ENCODE peak calls at places on chromosomes 7 and 10, in five cellular contexts. One of them, this sample, is unnamed.

GRCh38 chr10:70778267-70778924 is 6.8 kb downstream of the TBATA start:
- DNase-seq in bronchial epithelial cell: no peak
- DNase-seq in AG04450: no peak
- DNase-seq in lower leg skin: no peak
- DNase-seq in BJ: no peak
- DNase-seq in this sample: no peak

GRCh38 chr10:87837445-87837844 is 19.4 kb upstream of the ATAD1 start:
- DNase-seq in BJ: no peak
- DNase-seq in bronchial epithelial cell: no peak
- DNase-seq in AG04450: no peak
- DNase-seq in lower leg skin: no peak
- DNase-seq in this sample: no peak

GRCh38 chr10:104472957-104473745 is 119.5 kb downstream of the CFAP58 start:
- DNase-seq in bronchial epithelial cell: peak; percentile 42
- DNase-seq in BJ: no peak
- DNase-seq in lower leg skin: no peak
- DNase-seq in AG04450: no peak
- DNase-seq in this sample: no peak

GRCh38 chr7:6675807-6676405 is 30.8 kb downstream of the ZNF12 start:
- DNase-seq in bronchial epithelial cell: no peak
- DNase-seq in BJ: no peak
- DNase-seq in lower leg skin: no peak
- DNase-seq in AG04450: no peak
- DNase-seq in this sample: no peak

GRCh38 chr7:46449743-46450142 is 528.7 kb upstream of the IGFBP3 start:
- DNase-seq in bronchial epithelial cell: peak; percentile 52
- DNase-seq in BJ: no peak
- DNase-seq in lower leg skin: no peak
- DNase-seq in AG04450: no peak
- DNase-seq in this sample: no peak

GRCh38 chr7:65216469-65216868 is 157.2 kb upstream of the ZNF92 start:
- DNase-seq in bronchial epithelial cell: peak; percentile 44
- DNase-seq in BJ: no peak
- DNase-seq in AG04450: no peak
- DNase-seq in lower leg skin: peak; percentile 24
- DNase-seq in this sample: peak; percentile 9

GRCh38 chr10:36441557-36441956 is 683.8 kb upstream of the ANKRD30A start:
- DNase-seq in BJ: no peak
- DNase-seq in bronchial epithelial cell: peak; percentile 35
- DNase-seq in AG04450: no peak
- DNase-seq in lower leg skin: no peak
- DNase-seq in this sample: no peak

GRCh38 chr10:99403674-99404073 is 26.8 kb downstream of the GOT1 start:
- DNase-seq in bronchial epithelial cell: peak; percentile 71
- DNase-seq in AG04450: no peak
- DNase-seq in lower leg skin: no peak
- DNase-seq in BJ: no peak
- DNase-seq in this sample: no peak

GRCh38 chr10:35822316-35822715 is 180.2 kb upstream of the FZD8 start:
- DNase-seq in BJ: no peak
- DNase-seq in AG04450: no peak
- DNase-seq in lower leg skin: peak; percentile 85
- DNase-seq in bronchial epithelial cell: peak; percentile 82
- DNase-seq in this sample: peak; percentile 44

GRCh38 chr7:75734586-75735047 is 4.1 kb downstream of the HIP1 start:
- DNase-seq in AG04450: no peak
- DNase-seq in bronchial epithelial cell: no peak
- DNase-seq in BJ: no peak
- DNase-seq in lower leg skin: no peak
- DNase-seq in this sample: no peak

GRCh38 chr7:98733036-98733435 is 116.0 kb downstream of the NPTX2 start:
- DNase-seq in lower leg skin: no peak
- DNase-seq in AG04450: no peak
- DNase-seq in BJ: no peak
- DNase-seq in bronchial epithelial cell: peak; percentile 20
- DNase-seq in this sample: no peak

GRCh38 chr10:31999261-31999660 is 57.0 kb downstream of the KIF5B start:
- DNase-seq in lower leg skin: no peak
- DNase-seq in BJ: no peak
- DNase-seq in AG04450: no peak
- DNase-seq in bronchial epithelial cell: no peak
- DNase-seq in this sample: no peak

GRCh38 chr7:100546129-100546867 is 7.3 kb downstream of the AGFG2 start:
- DNase-seq in AG04450: no peak
- DNase-seq in bronchial epithelial cell: peak; percentile 46
- DNase-seq in BJ: no peak
- DNase-seq in lower leg skin: no peak
- DNase-seq in this sample: no peak

GRCh38 chr10:122551450-122551849 is 9.1 kb upstream of the DMBT1 start:
- DNase-seq in bronchial epithelial cell: no peak
- DNase-seq in BJ: no peak
- DNase-seq in lower leg skin: no peak
- DNase-seq in AG04450: no peak
- DNase-seq in this sample: no peak

GRCh38 chr7:131774419-131775220 is 218.2 kb upstream of the PODXL start:
- DNase-seq in lower leg skin: no peak
- DNase-seq in bronchial epithelial cell: peak; percentile 70
- DNase-seq in BJ: no peak
- DNase-seq in AG04450: no peak
- DNase-seq in this sample: no peak

GRCh38 chr7:46256870-46257528 is 335.9 kb upstream of the IGFBP3 start:
- DNase-seq in bronchial epithelial cell: no peak
- DNase-seq in AG04450: no peak
- DNase-seq in lower leg skin: no peak
- DNase-seq in BJ: no peak
- DNase-seq in this sample: peak; percentile 16

GRCh38 chr10:103700436-103700715 is 155.0 kb downstream of the SH3PXD2A start:
- DNase-seq in AG04450: no peak
- DNase-seq in bronchial epithelial cell: no peak
- DNase-seq in BJ: no peak
- DNase-seq in lower leg skin: no peak
- DNase-seq in this sample: no peak

GRCh38 chr7:90766814-90767564 is 170.9 kb downstream of the CDK14 start:
- DNase-seq in BJ: no peak
- DNase-seq in AG04450: peak; percentile 42
- DNase-seq in lower leg skin: no peak
- DNase-seq in bronchial epithelial cell: peak; percentile 57
- DNase-seq in this sample: no peak

GRCh38 chr7:27999829-28000228 is 180.8 kb downstream of the JAZF1 start:
- DNase-seq in bronchial epithelial cell: peak; percentile 10
- DNase-seq in BJ: no peak
- DNase-seq in lower leg skin: no peak
- DNase-seq in AG04450: no peak
- DNase-seq in this sample: no peak

GRCh38 chr7:4549681-4550080 is 132.4 kb upstream of the FOXK1 start:
- DNase-seq in BJ: no peak
- DNase-seq in AG04450: no peak
- DNase-seq in bronchial epithelial cell: no peak
- DNase-seq in lower leg skin: no peak
- DNase-seq in this sample: no peak

GRCh38 chr7:68694656-68695055 is 903.6 kb upstream of the AUTS2 start:
- DNase-seq in bronchial epithelial cell: no peak
- DNase-seq in lower leg skin: no peak
- DNase-seq in AG04450: no peak
- DNase-seq in BJ: no peak
- DNase-seq in this sample: peak; percentile 62

GRCh38 chr7:31067491-31067890 is 15.4 kb downstream of the ADCYAP1R1 start:
- DNase-seq in bronchial epithelial cell: no peak
- DNase-seq in BJ: no peak
- DNase-seq in AG04450: no peak
- DNase-seq in lower leg skin: no peak
- DNase-seq in this sample: no peak

GRCh38 chr7:46226860-46227259 is 305.8 kb upstream of the IGFBP3 start:
- DNase-seq in AG04450: no peak
- DNase-seq in BJ: no peak
- DNase-seq in lower leg skin: no peak
- DNase-seq in bronchial epithelial cell: peak; percentile 23
- DNase-seq in this sample: no peak

GRCh38 chr7:105838273-105839141 is 37.9 kb downstream of the ATXN7L1 start:
- DNase-seq in AG04450: peak; percentile 26
- DNase-seq in bronchial epithelial cell: peak; percentile 21
- DNase-seq in lower leg skin: no peak
- DNase-seq in BJ: no peak
- DNase-seq in this sample: peak; percentile 57

GRCh38 chr7:92833766-92834605 is 2.4 kb downstream of the CDK6 start:
- DNase-seq in BJ: no peak
- DNase-seq in AG04450: no peak
- DNase-seq in lower leg skin: peak; percentile 78
- DNase-seq in bronchial epithelial cell: no peak
- DNase-seq in this sample: no peak

GRCh38 chr7:27873981-27874957 is 134.3 kb downstream of the TAX1BP1 start:
- DNase-seq in AG04450: no peak
- DNase-seq in bronchial epithelial cell: no peak
- DNase-seq in BJ: no peak
- DNase-seq in lower leg skin: peak; percentile 32
- DNase-seq in this sample: no peak

GRCh38 chr10:65090991-65091390 is 1569.8 kb downstream of the REEP3 start:
- DNase-seq in bronchial epithelial cell: no peak
- DNase-seq in lower leg skin: no peak
- DNase-seq in BJ: no peak
- DNase-seq in AG04450: no peak
- DNase-seq in this sample: no peak

GRCh38 chr7:23106491-23106800 is 861 bp downstream of the KLHL7 start:
- DNase-seq in BJ: no peak
- DNase-seq in bronchial epithelial cell: peak; percentile 41
- DNase-seq in lower leg skin: no peak
- DNase-seq in AG04450: no peak
- DNase-seq in this sample: no peak

GRCh38 chr7:148684289-148684688 is 14.4 kb upstream of the CUL1 start:
- DNase-seq in AG04450: no peak
- DNase-seq in lower leg skin: no peak
- DNase-seq in bronchial epithelial cell: no peak
- DNase-seq in BJ: no peak
- DNase-seq in this sample: no peak

GRCh38 chr7:148686312-148686937 is 12.3 kb upstream of the CUL1 start:
- DNase-seq in AG04450: no peak
- DNase-seq in lower leg skin: no peak
- DNase-seq in bronchial epithelial cell: no peak
- DNase-seq in BJ: no peak
- DNase-seq in this sample: no peak

GRCh38 chr7:148688526-148688925 is 10.2 kb upstream of the CUL1 start:
- DNase-seq in BJ: no peak
- DNase-seq in AG04450: no peak
- DNase-seq in bronchial epithelial cell: no peak
- DNase-seq in lower leg skin: no peak
- DNase-seq in this sample: no peak

GRCh38 chr7:148681821-148682220 is 16.9 kb upstream of the CUL1 start:
- DNase-seq in lower leg skin: no peak
- DNase-seq in BJ: no peak
- DNase-seq in AG04450: no peak
- DNase-seq in bronchial epithelial cell: no peak
- DNase-seq in this sample: no peak

DNA sequence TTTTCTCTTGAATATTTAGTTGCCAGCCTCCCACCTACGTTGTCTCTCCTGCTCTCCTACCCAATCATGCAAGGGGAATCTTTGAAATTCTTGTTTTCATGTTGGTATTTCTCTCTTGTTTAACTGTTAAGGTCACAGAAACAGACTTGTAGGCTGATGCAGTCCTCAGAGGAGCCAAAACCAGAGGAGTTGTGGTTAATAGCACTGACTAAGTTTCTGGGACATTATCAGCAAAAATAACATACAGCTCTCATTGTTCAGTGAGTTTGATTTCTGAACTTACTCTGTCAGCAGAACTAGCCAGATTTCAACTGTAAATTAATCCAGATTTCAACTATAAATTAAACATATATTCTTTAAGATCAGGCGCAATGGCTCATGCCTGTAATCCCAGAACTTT is 11.1 kb upstream of the CUL1 start:
- DNase-seq in AG04450: no peak
- DNase-seq in bronchial epithelial cell: no peak
- DNase-seq in BJ: no peak
- DNase-seq in lower leg skin: no peak
- DNase-seq in this sample: no peak
- H3K4me3 ChIP-seq in AG04450: no peak overlapping the region
- H3K4me3 ChIP-seq in bronchial epithelial cell: no peak overlapping the region
- H3K4me3 ChIP-seq in BJ: no peak overlapping the region
- H3K4me3 ChIP-seq in lower leg skin: no peak overlapping the region
- H3K4me3 ChIP-seq in this sample: no peak overlapping the region

GRCh38 chr10:11411926-11412545 is 199.4 kb downstream of the USP6NL start:
- DNase-seq in bronchial epithelial cell: no peak
- DNase-seq in AG04450: no peak
- DNase-seq in lower leg skin: no peak
- DNase-seq in BJ: no peak
- DNase-seq in this sample: no peak
- TF ChIP-seq CTCF in bronchial epithelial cell: no peak
- TF ChIP-seq CTCF in AG04450: peak; percentile 18
- TF ChIP-seq CTCF in lower leg skin: no peak
- TF ChIP-seq CTCF in BJ: no peak
- TF ChIP-seq CTCF in this sample: no peak

DNA sequence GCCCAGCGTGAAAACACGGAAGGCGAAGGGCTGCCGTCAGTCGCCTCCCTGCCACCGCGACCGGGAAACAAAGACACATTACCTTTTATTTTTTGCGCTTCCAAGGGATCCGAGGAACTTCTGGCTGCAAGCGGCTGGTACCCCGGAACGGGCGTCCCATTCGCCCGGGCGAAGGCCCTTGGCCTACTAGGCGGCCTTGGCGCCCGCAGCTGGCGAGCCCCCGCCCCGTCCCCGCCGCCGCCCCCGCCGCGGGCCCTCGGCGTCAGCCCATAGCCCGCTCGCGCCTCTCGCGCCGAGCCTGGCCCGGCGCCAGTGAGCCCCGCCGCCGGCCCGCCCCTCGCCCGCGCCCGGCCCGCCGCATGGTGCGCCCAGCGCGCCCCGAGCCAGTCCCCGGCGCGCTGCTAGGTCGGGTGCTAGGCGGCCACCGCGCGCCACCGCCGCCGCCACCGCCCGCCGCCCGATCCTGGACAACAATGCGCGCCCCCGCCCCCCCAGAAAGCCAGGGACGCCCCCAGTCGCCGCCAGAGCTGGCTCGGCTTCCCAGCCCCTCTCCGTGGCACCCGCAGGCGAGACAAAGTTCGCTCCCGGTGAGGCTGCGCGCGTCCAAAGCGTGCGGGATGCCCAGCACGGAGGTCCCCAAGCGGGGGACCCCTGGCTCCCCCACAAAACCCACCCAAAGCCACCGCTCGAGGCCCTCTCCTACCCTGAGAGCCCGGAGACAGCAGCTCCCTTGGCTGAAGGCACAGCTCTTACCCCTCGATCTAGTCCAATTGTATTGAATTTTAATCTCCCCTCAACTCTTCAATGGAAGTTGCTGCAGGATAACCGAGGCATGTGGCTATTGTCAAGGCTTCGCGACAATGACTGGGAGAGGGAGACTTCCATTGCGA is 305.0 kb downstream of the PRPF18 start:
- DNase-seq in BJ: no peak
- DNase-seq in lower leg skin: no peak
- DNase-seq in bronchial epithelial cell: no peak
- DNase-seq in AG04450: no peak
- DNase-seq in this sample: no peak
- H3K4me3 ChIP-seq in BJ: peak overlapping the region; percentile 56
- H3K4me3 ChIP-seq in lower leg skin: peak overlapping the region; percentile 26
- H3K4me3 ChIP-seq in bronchial epithelial cell: peak overlapping the region; percentile 50
- H3K4me3 ChIP-seq in AG04450: peak overlapping the region; percentile 73
- H3K4me3 ChIP-seq in this sample: peak overlapping the region; percentile 56

GRCh38 chr7:114402866-114403635 is 11.6 kb upstream of the FOXP2 start:
- DNase-seq in bronchial epithelial cell: no peak
- DNase-seq in lower leg skin: no peak
- DNase-seq in BJ: no peak
- DNase-seq in AG04450: no peak
- DNase-seq in this sample: no peak

GRCh38 chr7:114409750-114410149 is 4.9 kb upstream of the FOXP2 start:
- DNase-seq in lower leg skin: no peak
- DNase-seq in BJ: no peak
- DNase-seq in AG04450: no peak
- DNase-seq in bronchial epithelial cell: peak; percentile 71
- DNase-seq in this sample: no peak

GRCh38 chr7:114405427-114405826 is 9.2 kb upstream of the FOXP2 start:
- DNase-seq in AG04450: no peak
- DNase-seq in bronchial epithelial cell: peak; percentile 61
- DNase-seq in BJ: no peak
- DNase-seq in lower leg skin: no peak
- DNase-seq in this sample: peak; percentile 8
- TF ChIP-seq CTCF in AG04450: peak; percentile 50
- TF ChIP-seq CTCF in bronchial epithelial cell: peak; percentile 45
- TF ChIP-seq CTCF in BJ: peak; percentile 17
- TF ChIP-seq CTCF in lower leg skin: no peak
- TF ChIP-seq CTCF in this sample: peak; percentile 12